ENCODE peak calls at places on chromosome 18, in seven cellular contexts. V, H, D, W, R, O and Q are unnamed samples.

GRCh38 chr18:49842656-49843055 is 29.3 kb upstream of the ACAA2 start:
- DNase-seq in V (no peak), H (no peak), D (no peak), W (no peak), R (no peak), O (no peak), Q (no peak)

GRCh38 chr18:22345733-22346132 is 72.0 kb downstream of the CTAGE1 start:
- DNase-seq in V (peak; percentile 39), H (no peak), D (no peak), W (no peak), R (no peak), O (peak; percentile 43), Q (no peak)

GRCh38 chr18:70249118-70249517 is 39.7 kb upstream of the SOCS6 start:
- DNase-seq in V (no peak), H (no peak), D (peak; percentile 25), W (no peak), R (no peak), O (peak; percentile 64), Q (no peak)

GRCh38 chr18:31557446-31557845 is 34.2 kb upstream of the TTR start:
- DNase-seq in V (no peak), H (no peak), D (no peak), W (no peak), R (no peak), O (no peak), Q (no peak)

GRCh38 chr18:72848534-72849237 is 19.1 kb downstream of the NETO1 start:
- DNase-seq in V (no peak), H (no peak), D (peak; percentile 14), W (no peak), R (no peak), O (no peak), Q (no peak)

GRCh38 chr18:79852561-79853302 is 55.0 kb downstream of the KCNG2 start:
- DNase-seq in V (no peak), H (no peak), D (no peak), W (no peak), R (no peak), O (no peak), Q (no peak)

GRCh38 chr18:73940721-73941120 is 206.9 kb downstream of the FBXO15 start:
- DNase-seq in V (no peak), H (no peak), D (no peak), W (no peak), R (no peak), O (no peak), Q (no peak)

GRCh38 chr18:61738042-61738441 is 154.8 kb downstream of the RNF152 start:
- DNase-seq in V (no peak), H (no peak), D (no peak), W (no peak), R (no peak), O (no peak), Q (no peak)

GRCh38 chr18:76376225-76376624 is 118.8 kb downstream of the ZNF516 start:
- DNase-seq in V (no peak), H (no peak), D (no peak), W (no peak), R (no peak), O (no peak), Q (no peak)

GRCh38 chr18:32389868-32390267 is 80.8 kb downstream of the GAREM1 start:
- DNase-seq in V (no peak), H (no peak), D (no peak), W (no peak), R (no peak), O (no peak), Q (no peak)

GRCh38 chr18:62485684-62486083 is 37.1 kb upstream of the ZCCHC2 start:
- DNase-seq in V (peak; percentile 91), H (peak; percentile 27), D (peak; percentile 74), W (no peak), R (no peak), O (peak; percentile 89), Q (no peak)

GRCh38 chr18:46220116-46220515 is 115.9 kb downstream of the HAUS1 start:
- DNase-seq in V (no peak), H (no peak), D (no peak), W (no peak), R (no peak), O (peak; percentile 77), Q (no peak)

GRCh38 chr18:3903341-3903740 is 453.4 kb downstream of the TGIF1 start:
- DNase-seq in V (no peak), H (no peak), D (peak; percentile 41), W (no peak), R (no peak), O (peak; percentile 90), Q (no peak)

GRCh38 chr18:3060667-3061580 is 48.0 kb upstream of the LPIN2 start:
- DNase-seq in V (peak; percentile 60), H (no peak), D (no peak), W (peak; percentile 62), R (no peak), O (no peak), Q (no peak)

GRCh38 chr18:3935316-3935715 is 485.3 kb downstream of the TGIF1 start:
- DNase-seq in V (no peak), H (no peak), D (no peak), W (no peak), R (no peak), O (peak; percentile 5), Q (no peak)

GRCh38 chr18:10559566-10560456 is 34.0 kb downstream of the NAPG start:
- DNase-seq in V (peak; percentile 33), H (no peak), D (no peak), W (no peak), R (no peak), O (peak; percentile 16), Q (no peak)

GRCh38 chr18:46213295-46213694 is 109.1 kb downstream of the HAUS1 start:
- DNase-seq in V (peak; percentile 32), H (no peak), D (no peak), W (no peak), R (no peak), O (peak; percentile 18), Q (no peak)

GRCh38 chr18:50099725-50100414 is 95.1 kb downstream of the MYO5B start:
- DNase-seq in V (no peak), H (no peak), D (peak; percentile 33), W (no peak), R (no peak), O (peak; percentile 66), Q (no peak)

GRCh38 chr18:21489119-21489750 is 111.3 kb downstream of the ESCO1 start:
- DNase-seq in V (peak; percentile 58), H (peak; percentile 18), D (peak; percentile 54), W (no peak), R (peak; percentile 6), O (peak; percentile 52), Q (peak; percentile 11)

GRCh38 chr18:35641916-35642315 is 60.4 kb downstream of the GALNT1 start:
- DNase-seq in V (no peak), H (no peak), D (no peak), W (no peak), R (no peak), O (peak; percentile 27), Q (no peak)

GRCh38 chr18:5424903-5425302 is 118.9 kb downstream of the EPB41L3 start:
- DNase-seq in V (peak; percentile 67), H (no peak), D (no peak), W (no peak), R (no peak), O (no peak), Q (no peak)

GRCh38 chr18:21686282-21687105 is 18.1 kb downstream of the ABHD3 start:
- DNase-seq in V (no peak), H (no peak), D (no peak), W (no peak), R (no peak), O (no peak), Q (peak; percentile 21)

GRCh38 chr18:8514409-8514808 is 94.8 kb upstream of the RAB12 start:
- DNase-seq in V (no peak), H (no peak), D (no peak), W (no peak), R (no peak), O (no peak), Q (no peak)

GRCh38 chr18:57185434-57185833 is 38.5 kb downstream of the BOD1L2 start:
- DNase-seq in V (no peak), H (no peak), D (no peak), W (no peak), R (no peak), O (no peak), Q (no peak)

GRCh38 chr18:21865043-21865442 is 124.5 kb downstream of the MIB1 start:
- DNase-seq in V (no peak), H (no peak), D (peak; percentile 39), W (no peak), R (no peak), O (peak; percentile 31), Q (no peak)

GRCh38 chr18:51151568-51152511 is 45.6 kb downstream of the MEX3C start:
- DNase-seq in V (no peak), H (no peak), D (no peak), W (no peak), R (no peak), O (no peak), Q (no peak)

GRCh38 chr18:11909081-11909410 is 929 bp upstream of the MPPE1 start:
- DNase-seq in V (no peak), H (no peak), D (no peak), W (no peak), R (no peak), O (no peak), Q (no peak)